ENCODE peak calls at places on chromosomes 5 and 9, in four cellular contexts. V is A549, A is AG04450, I is endothelial cell. J is an unnamed sample.

GRCh38 chr9:12464910-12465512 is 228.2 kb upstream of the TYRP1 start:
- DNase-seq in V (peak), A (no peak), I (peak), J (peak)

GRCh38 chr5:54902817-54903473 is 82.4 kb downstream of the ESM1 start:
- DNase-seq in V (no peak), A (no peak), I (no peak), J (no peak)

GRCh38 chr9:111094433-111095421 is 56.5 kb upstream of the LPAR1 start:
- DNase-seq in V (peak), A (peak), I (no peak), J (no peak)

GRCh38 chr5:99061711-99062110 is 132.9 kb upstream of the CHD1 start:
- DNase-seq in V (no peak), A (peak), I (no peak), J (no peak)

GRCh38 chr9:123329329-123329955 is 26.6 kb upstream of the CRB2 start:
- DNase-seq in V (no peak), A (no peak), I (no peak), J (peak)

GRCh38 chr5:57445006-57445714 is 37.5 kb downstream of the ACTBL2 start:
- DNase-seq in V (no peak), A (no peak), I (no peak), J (no peak)

GRCh38 chr5:2460098-2460497 is 291.4 kb downstream of the IRX2 start:
- DNase-seq in V (no peak), A (no peak), I (no peak), J (no peak)

GRCh38 chr5:107155667-107156066 is 515.1 kb downstream of the EFNA5 start:
- DNase-seq in V (no peak), A (no peak), I (no peak), J (peak)

GRCh38 chr9:1216532-1216931 is 166.4 kb downstream of the DMRT2 start:
- DNase-seq in V (no peak), A (no peak), I (no peak), J (no peak)

GRCh38 chr5:40206030-40206429 is 473.7 kb upstream of the PTGER4 start:
- DNase-seq in V (no peak), A (no peak), I (no peak), J (no peak)

GRCh38 chr9:101706261-101706798 is 32.1 kb downstream of the GRIN3A start:
- DNase-seq in V (no peak), A (no peak), I (no peak), J (peak)

GRCh38 chr9:33443504-33444154 is 3.8 kb downstream of the AQP3 start:
- DNase-seq in V (no peak), A (no peak), I (no peak), J (no peak)

GRCh38 chr5:75736273-75736672 is 19.0 kb upstream of the POC5 start:
- DNase-seq in V (no peak), A (no peak), I (no peak), J (no peak)

GRCh38 chr5:138666226-138666742 is 86.9 kb upstream of the CTNNA1 start:
- DNase-seq in V (no peak), A (no peak), I (no peak), J (no peak)

GRCh38 chr5:116420540-116420939 is 154.1 kb downstream of the SEMA6A start:
- DNase-seq in V (no peak), A (no peak), I (no peak), J (no peak)

GRCh38 chr9:137682431-137682991 is 63.7 kb downstream of the EHMT1 start:
- DNase-seq in V (no peak), A (no peak), I (no peak), J (no peak)

GRCh38 chr9:84305452-84306131 is 35.0 kb downstream of the SLC28A3 start:
- DNase-seq in V (no peak), A (no peak), I (no peak), J (no peak)

GRCh38 chr5:141902416-141902815 is 21.3 kb upstream of the DELE1 start:
- DNase-seq in V (no peak), A (no peak), I (no peak), J (no peak)

GRCh38 chr9:91857291-91857781 is 92.7 kb downstream of the ROR2 start:
- DNase-seq in V (no peak), A (no peak), I (peak), J (no peak)

GRCh38 chr5:180625125-180625790 is 24.1 kb downstream of the FLT4 start:
- DNase-seq in V (no peak), A (no peak), I (no peak), J (no peak)

GRCh38 chr9:110842976-110843375 is 174.4 kb downstream of the MUSK start:
- DNase-seq in V (no peak), A (no peak), I (no peak), J (no peak)

GRCh38 chr9:77403244-77403643 is 225.9 kb downstream of the VPS13A start:
- DNase-seq in V (no peak), A (no peak), I (no peak), J (no peak)

GRCh38 chr9:117771162-117771561 is 67.0 kb downstream of the TLR4 start:
- DNase-seq in V (no peak), A (no peak), I (no peak), J (no peak)

GRCh38 chr5:180492226-180492903 is 1.8 kb upstream of the CNOT6 start:
- DNase-seq in V (no peak), A (no peak), I (no peak), J (no peak)

GRCh38 chr5:105630803-105631202 is 2039.9 kb downstream of the EFNA5 start:
- DNase-seq in V (no peak), A (no peak), I (no peak), J (no peak)

GRCh38 chr5:126865299-126865698 is 88.4 kb downstream of the LMNB1 start:
- DNase-seq in V (no peak), A (peak), I (no peak), J (no peak)

GRCh38 chr5:77679791-77680190 is 41.3 kb upstream of the OTP start:
- DNase-seq in V (no peak), A (no peak), I (no peak), J (no peak)

GRCh38 chr9:2817987-2818386 is 25.9 kb downstream of the PUM3 start:
- DNase-seq in V (no peak), A (peak), I (no peak), J (no peak)

GRCh38 chr5:181217805-181218065 is 5.3 kb upstream of the TRIM41 start:
- DNase-seq in V (no peak), A (no peak), I (no peak), J (no peak)

GRCh38 chr5:160175438-160176218 is 53.7 kb upstream of the FABP6 start:
- DNase-seq in V (no peak), A (no peak), I (no peak), J (no peak)

GRCh38 chr9:78954286-78954685 is 617.5 kb upstream of the TLE4 start:
- DNase-seq in V (no peak), A (no peak), I (no peak), J (no peak)

GRCh38 chr9:34651286-34651685 is 699 bp upstream of the IL11RA start:
- DNase-seq in V (no peak), A (no peak), I (no peak), J (no peak)

GRCh38 chr5:35660451-35660850 is 42.8 kb downstream of the SPEF2 start:
- DNase-seq in V (no peak), A (no peak), I (no peak), J (no peak)

GRCh38 chr5:175814676-175815075 is 56.7 kb upstream of the CPLX2 start:
- DNase-seq in V (peak), A (peak), I (no peak), J (no peak)